ENCODE peak calls at places on chromosomes 7 and 10, in seven cellular contexts. Y is mammary epithelial cell; I is stimulated activated CD4-positive, alpha-beta T cell treated with anti-CD3 and anti-CD28 coated beads, TNF-alpha, amount 100 ng/mL, for 4 hours; H is C1 segment of cervical spinal cord; P is ACHN; K is LoVo; B is AG20443. O is an unnamed sample.

GRCh38 chr7:36032362-36032818 is 120.7 kb upstream of the EEPD1 start:
- DNase-seq in Y (peak), I (no peak), H (peak), P (no peak), K (no peak), B (peak), O (no peak)

GRCh38 chr10:43216931-43217562 is 49.8 kb downstream of the RASGEF1A start:
- DNase-seq in Y (no peak), I (no peak), H (no peak), P (no peak), K (no peak), B (no peak), O (no peak)

GRCh38 chr7:116942503-116942902 is 10.8 kb upstream of the ST7 start:
- DNase-seq in Y (no peak), I (no peak), H (no peak), P (no peak), K (no peak), B (no peak), O (no peak)

GRCh38 chr10:28737096-28737495 is 59.8 kb downstream of the BAMBI start:
- DNase-seq in Y (no peak), I (no peak), H (no peak), P (no peak), K (no peak), B (no peak), O (no peak)

GRCh38 chr7:158812684-158813083 is 16.6 kb downstream of the ESYT2 start:
- DNase-seq in Y (no peak), I (no peak), H (no peak), P (no peak), K (no peak), B (no peak), O (no peak)

GRCh38 chr7:30180718-30181117 is 45.9 kb downstream of the MTURN start:
- DNase-seq in Y (no peak), I (no peak), H (no peak), P (no peak), K (no peak), B (no peak), O (no peak)

GRCh38 chr10:119331031-119331430 is 123.7 kb downstream of the GRK5 start:
- DNase-seq in Y (no peak), I (no peak), H (no peak), P (no peak), K (no peak), B (no peak), O (no peak)

GRCh38 chr7:137109966-137110930 is 233.3 kb downstream of the PTN start:
- DNase-seq in Y (peak), I (no peak), H (no peak), P (no peak), K (no peak), B (peak), O (peak)

GRCh38 chr10:103598654-103599115 is 105.2 kb downstream of the NEURL1 start:
- DNase-seq in Y (peak), I (no peak), H (peak), P (peak), K (peak), B (peak), O (peak)

GRCh38 chr10:79179404-79180309 is 110.9 kb downstream of the ZMIZ1 start:
- DNase-seq in Y (no peak), I (no peak), H (peak), P (no peak), K (no peak), B (no peak), O (peak)

GRCh38 chr7:101848168-101848951 is 30.9 kb downstream of the CUX1 start:
- DNase-seq in Y (no peak), I (no peak), H (no peak), P (no peak), K (peak), B (no peak), O (no peak)

GRCh38 chr7:41621953-41622831 is 80.7 kb downstream of the INHBA start:
- DNase-seq in Y (peak), I (no peak), H (no peak), P (no peak), K (peak), B (no peak), O (no peak)

GRCh38 chr7:137287651-137288258 is 55.8 kb downstream of the PTN start:
- DNase-seq in Y (peak), I (no peak), H (no peak), P (peak), K (no peak), B (no peak), O (peak)

GRCh38 chr7:138499340-138499739 is 39.3 kb downstream of the TRIM24 start:
- DNase-seq in Y (no peak), I (no peak), H (no peak), P (no peak), K (no peak), B (no peak), O (no peak)

GRCh38 chr7:11831727-11832495 is at the start of gene THSD7A:
- DNase-seq in Y (peak), I (no peak), H (peak), P (peak), K (peak), B (peak), O (peak)

GRCh38 chr10:2476236-2476814 is 591.0 kb upstream of the PFKP start:
- DNase-seq in Y (no peak), I (no peak), H (no peak), P (peak), K (no peak), B (no peak), O (no peak)

GRCh38 chr10:5566606-5567005 is 41.8 kb downstream of the CALML3 start:
- DNase-seq in Y (peak), I (no peak), H (no peak), P (no peak), K (no peak), B (no peak), O (peak)

GRCh38 chr10:30751678-30752331 is 122.3 kb upstream of the LYZL2 start:
- DNase-seq in Y (no peak), I (peak), H (peak), P (no peak), K (peak), B (peak), O (peak)

GRCh38 chr10:120961720-120962259 is 110.6 kb downstream of the WDR11 start:
- DNase-seq in Y (no peak), I (no peak), H (no peak), P (no peak), K (no peak), B (no peak), O (no peak)

GRCh38 chr10:98246911-98247820 is 20.8 kb downstream of the LOXL4 start:
- DNase-seq in Y (no peak), I (no peak), H (no peak), P (peak), K (no peak), B (peak), O (no peak)

GRCh38 chr10:103473261-103473671 is 5.8 kb downstream of the CALHM3 start:
- DNase-seq in Y (no peak), I (no peak), H (no peak), P (no peak), K (no peak), B (no peak), O (peak)

GRCh38 chr10:70087641-70088040 is 35.0 kb downstream of the MACROH2A2 start:
- DNase-seq in Y (no peak), I (no peak), H (no peak), P (no peak), K (no peak), B (no peak), O (no peak)

GRCh38 chr10:60799971-60800370 is 21.7 kb downstream of the CDK1 start:
- DNase-seq in Y (no peak), I (no peak), H (no peak), P (no peak), K (no peak), B (no peak), O (no peak)

GRCh38 chr10:3622427-3622826 is 162.6 kb downstream of the KLF6 start:
- DNase-seq in Y (no peak), I (no peak), H (no peak), P (no peak), K (no peak), B (no peak), O (peak)

GRCh38 chr10:17562572-17562971 is 54.6 kb downstream of the HACD1 start:
- DNase-seq in Y (peak), I (no peak), H (no peak), P (no peak), K (no peak), B (no peak), O (no peak)

O was measured in DMS53.